ENCODE peak calls at places on chromosomes 5 and 9, in five cellular contexts. Q, A, R, S and I are unnamed samples.

GRCh38 chr5:150489358-150490295 is 18.3 kb upstream of the NDST1 start:
- DNase-seq in S (no peak), Q (no peak), R (no peak), A (peak), I (no peak)

GRCh38 chr5:64872044-64872443 is 103.3 kb downstream of the CWC27 start:
- DNase-seq in S (no peak), A (no peak), R (no peak), Q (no peak), I (no peak)

GRCh38 chr5:127425037-127425436 is 92.4 kb upstream of the PRRC1 start:
- DNase-seq in S (no peak), Q (no peak), R (peak), A (no peak), I (no peak)

GRCh38 chr5:89351232-89351631 is 468.2 kb upstream of the MEF2C start:
- DNase-seq in A (no peak), S (no peak), R (no peak), Q (no peak), I (no peak)

GRCh38 chr5:69276422-69277174 is 41.9 kb downstream of the CDK7 start:
- DNase-seq in A (no peak), R (peak), Q (no peak), S (no peak), I (no peak)

GRCh38 chr9:137487454-137488329 is 28.6 kb upstream of the NSMF start:
- DNase-seq in Q (no peak), R (no peak), S (no peak), A (no peak), I (no peak)

GRCh38 chr9:129595323-129595741 is 25.6 kb downstream of the C9orf50 start:
- DNase-seq in Q (no peak), S (no peak), R (no peak), A (no peak), I (no peak)

GRCh38 chr9:4182831-4183230 is 117.0 kb downstream of the GLIS3 start:
- DNase-seq in Q (no peak), A (no peak), R (no peak), S (no peak), I (no peak)

GRCh38 chr5:45508155-45508554 is 188.0 kb downstream of the HCN1 start:
- DNase-seq in S (no peak), A (no peak), R (no peak), Q (no peak), I (no peak)

GRCh38 chr5:34736445-34737119 is 80.5 kb downstream of the RAI14 start:
- DNase-seq in Q (no peak), A (no peak), S (no peak), R (peak), I (no peak)
- TF ChIP-seq SUZ12 in Q (no peak), A (no peak), S (no peak), R (no peak), I (no peak)

DNA sequence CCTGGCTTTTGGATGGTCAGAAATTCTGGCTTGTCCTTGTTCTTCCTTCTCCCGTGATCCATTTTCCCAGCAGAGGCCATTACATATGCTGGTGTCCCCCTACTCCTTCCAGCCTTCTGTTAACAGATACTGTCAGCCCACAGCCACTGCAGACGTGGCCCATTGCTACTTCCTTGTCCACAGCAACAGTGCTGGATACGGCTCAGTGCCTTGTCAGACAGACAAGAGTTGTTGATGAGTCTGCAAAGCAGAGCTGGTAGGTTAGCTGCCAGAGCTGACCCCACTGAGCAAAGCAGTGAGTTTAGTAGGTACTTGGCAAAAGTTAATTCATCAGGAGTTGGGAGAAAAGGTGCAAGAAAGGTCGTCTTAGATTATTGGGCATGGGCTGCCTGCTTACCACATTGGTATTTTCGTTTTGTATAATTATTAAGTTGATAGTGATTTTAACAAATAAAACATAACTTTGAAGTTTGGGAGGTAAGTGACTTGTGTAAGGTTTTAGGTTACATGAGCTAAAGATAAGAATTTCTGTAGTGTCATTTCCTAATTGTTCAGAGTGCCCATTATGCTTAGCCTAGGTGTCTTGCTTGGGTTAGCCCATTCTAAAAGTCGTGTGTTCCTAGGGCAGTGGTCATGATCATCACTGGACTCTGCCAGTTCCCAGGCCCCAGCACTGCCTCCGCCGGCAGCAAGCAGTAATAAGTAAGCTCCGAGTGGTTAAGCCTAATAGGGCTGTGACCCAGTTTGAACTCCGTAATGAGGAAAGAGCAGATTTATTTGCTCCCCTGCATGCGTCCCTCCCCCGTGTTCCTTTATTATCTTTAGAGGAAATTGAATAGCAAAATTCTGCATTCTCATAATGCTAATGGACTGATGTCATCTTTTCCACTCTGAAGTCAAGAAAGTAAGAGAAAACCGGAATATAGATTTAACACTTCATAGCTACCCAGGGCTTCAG is 292.0 kb downstream of the FANCC start:
- DNase-seq in S (no peak), Q (no peak), A (no peak), R (peak), I (peak)
- TF ChIP-seq SUZ12 in S (no peak), Q (no peak), A (no peak), R (no peak), I (no peak)

GRCh38 chr9:134066546-134066922 is 1.3 kb downstream of the BRD3 start:
- DNase-seq in A (no peak), R (no peak), S (no peak), Q (no peak), I (no peak)
- TF ChIP-seq SUZ12 in A (no peak), R (no peak), S (no peak), Q (no peak), I (no peak)

GRCh38 chr9:101307041-101307440 is 77.8 kb downstream of the BAAT start:
- DNase-seq in R (no peak), Q (no peak), A (no peak), S (no peak), I (no peak)
- TF ChIP-seq SUZ12 in R (no peak), Q (no peak), A (no peak), S (no peak), I (no peak)

DNA sequence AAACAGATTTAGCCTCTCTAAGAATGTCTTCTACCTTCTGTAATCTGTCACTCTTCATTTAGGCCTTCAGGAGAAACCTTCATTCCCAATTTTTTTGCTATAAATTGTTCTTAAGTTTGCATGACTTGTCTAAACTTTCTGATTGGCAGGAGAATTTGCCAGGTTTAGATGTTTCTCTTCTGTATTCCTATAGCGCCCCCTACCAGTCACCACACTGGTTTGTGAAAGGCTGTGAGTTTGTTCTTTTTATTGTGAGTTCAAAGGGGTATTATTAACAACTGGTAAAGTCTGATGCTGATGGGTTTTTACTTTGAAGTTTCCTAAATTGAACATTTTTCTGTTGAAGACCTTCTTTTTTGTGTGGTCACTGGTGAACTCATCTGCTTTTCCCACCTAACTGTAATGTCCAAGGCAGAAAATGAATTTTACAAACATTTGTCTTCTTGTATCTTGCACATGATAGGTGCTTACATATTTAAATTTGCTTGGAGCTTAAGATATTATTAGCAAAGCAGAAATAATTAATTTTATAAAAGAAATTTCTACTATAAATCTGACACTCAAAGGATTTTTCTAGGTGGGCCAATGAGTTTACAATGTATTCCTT is 18.4 kb upstream of the F2RL2 start:
- DNase-seq in S (peak), A (peak), R (peak), Q (peak), I (peak)
- TF ChIP-seq SUZ12 in S (no peak), A (no peak), R (no peak), Q (no peak), I (no peak)

GRCh38 chr9:6639622-6640021 is 5.9 kb downstream of the GLDC start:
- DNase-seq in Q (no peak), S (no peak), A (no peak), R (no peak), I (no peak)
- TF ChIP-seq SUZ12 in Q (no peak), S (no peak), A (no peak), R (no peak), I (no peak)

DNA sequence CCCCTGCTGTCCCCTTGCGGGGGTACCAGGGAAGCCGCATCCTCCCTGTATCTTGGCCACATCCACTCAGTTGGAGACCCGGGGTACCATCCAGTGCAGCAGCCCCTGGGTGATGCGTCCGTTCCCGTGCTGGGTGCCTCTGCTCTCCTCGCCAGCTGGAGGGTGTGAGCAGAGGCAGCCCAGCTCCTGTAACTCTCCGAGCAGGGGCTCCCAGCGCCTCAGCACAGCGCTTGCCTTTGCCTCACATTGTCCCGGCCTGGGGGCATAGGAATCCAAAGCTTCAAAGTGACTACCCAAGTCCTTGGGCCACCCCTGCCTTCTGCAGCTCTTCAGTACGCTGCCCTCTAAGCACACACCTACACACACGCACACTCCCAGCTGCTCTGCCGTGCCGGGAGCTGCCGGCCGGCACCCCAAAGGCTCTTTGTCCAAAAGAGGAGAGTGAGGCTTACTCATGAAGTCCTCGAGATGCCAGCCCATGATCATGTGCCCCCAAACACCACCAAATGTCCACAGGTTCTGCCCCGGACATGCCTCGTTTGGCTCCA is 733 bp downstream of the ANGPTL2 start:
- DNase-seq in Q (no peak), R (no peak), A (no peak), S (peak), I (no peak)
- TF ChIP-seq SUZ12 in Q (no peak), R (no peak), A (no peak), S (no peak), I (no peak)